ENCODE peak calls at places on chromosomes 11 and 22, in six cellular contexts. G is upper lobe of right lung; W is CD4-positive, alpha-beta T cell; F is mucosa of descending colon; S is fibroblast of the aortic adventitia; J is cardiac muscle cell. E is an unnamed sample.

GRCh38 chr22:43085658-43086606 is 3.3 kb downstream of the TTLL1 start:
- DNase-seq in S (no peak), G (no peak), W (no peak), F (peak; percentile 50), J (peak; percentile 45), E (no peak)

GRCh38 chr22:24834845-24835570 is 29.0 kb downstream of the SGSM1 start:
- DNase-seq in S (no peak), J (no peak), W (no peak), G (no peak), F (peak; percentile 60), E (no peak)

GRCh38 chr22:24039046-24039445 is 27.9 kb downstream of the CABIN1 start:
- DNase-seq in S (no peak), W (no peak), J (no peak), F (no peak), G (no peak), E (no peak)

GRCh38 chr11:42772886-42773285 is 538.9 kb upstream of the API5 start:
- DNase-seq in G (no peak), F (no peak), S (no peak), J (no peak), W (no peak), E (no peak)

GRCh38 chr11:118342503-118343161 is at the start of gene CD3D:
- DNase-seq in J (no peak), G (no peak), F (no peak), S (no peak), W (peak; percentile 52), E (no peak)

GRCh38 chr11:10916674-10917073 is 58.8 kb upstream of the ZBED5 start:
- DNase-seq in W (no peak), G (no peak), S (peak; percentile 39), F (no peak), J (no peak), E (no peak)

GRCh38 chr22:22820076-22820475 is 67.5 kb upstream of the IGLL5 start:
- DNase-seq in W (no peak), J (no peak), S (no peak), F (no peak), G (no peak), E (no peak)

GRCh38 chr22:44202261-44202789 is 21.6 kb downstream of the PARVG start:
- DNase-seq in W (no peak), G (no peak), J (peak; percentile 21), F (no peak), S (peak; percentile 83), E (no peak)

GRCh38 chr22:18060646-18061620 is 16.9 kb upstream of the PEX26 start:
- DNase-seq in F (no peak), G (peak; percentile 45), W (no peak), J (no peak), S (no peak), E (peak; percentile 16)

GRCh38 chr22:29469755-29470154 is 10.3 kb upstream of the NEFH start:
- DNase-seq in J (peak; percentile 53), G (no peak), S (no peak), F (no peak), W (no peak), E (no peak)

GRCh38 chr22:18023509-18024275 is 669 bp downstream of the MICAL3 start:
- DNase-seq in J (peak; percentile 86), F (peak; percentile 89), W (no peak), G (peak; percentile 64), S (peak; percentile 86), E (peak; percentile 75)

GRCh38 chr11:10602945-10603344 is 34.5 kb upstream of the LYVE1 start:
- DNase-seq in G (no peak), J (no peak), W (no peak), F (no peak), S (no peak), E (no peak)

GRCh38 chr11:102807921-102808320 is 10.0 kb upstream of the MMP1 start:
- DNase-seq in J (no peak), F (no peak), S (no peak), W (no peak), G (peak; percentile 65), E (peak; percentile 41)

GRCh38 chr22:26068571-26068970 is 100.7 kb upstream of the SEZ6L start:
- DNase-seq in G (no peak), S (no peak), F (no peak), J (no peak), W (no peak), E (no peak)

GRCh38 chr22:32706149-32706548 is 95.4 kb upstream of the TIMP3 start:
- DNase-seq in G (no peak), W (no peak), S (peak; percentile 22), F (no peak), J (no peak), E (no peak)

GRCh38 chr11:66728760-66729385 is at the start of gene SPTBN2:
- DNase-seq in J (peak; percentile 30), G (no peak), S (no peak), F (no peak), W (no peak), E (peak; percentile 50)

GRCh38 chr11:10809373-10810199 is 860 bp upstream of the EIF4G2 start:
- DNase-seq in W (peak; percentile 31), S (peak; percentile 69), J (no peak), G (no peak), F (peak; percentile 63), E (peak; percentile 54)

GRCh38 chr11:117189941-117190544 is 9.1 kb upstream of the TAGLN start:
- DNase-seq in G (peak; percentile 58), S (no peak), F (no peak), W (no peak), J (no peak), E (no peak)

DNA sequence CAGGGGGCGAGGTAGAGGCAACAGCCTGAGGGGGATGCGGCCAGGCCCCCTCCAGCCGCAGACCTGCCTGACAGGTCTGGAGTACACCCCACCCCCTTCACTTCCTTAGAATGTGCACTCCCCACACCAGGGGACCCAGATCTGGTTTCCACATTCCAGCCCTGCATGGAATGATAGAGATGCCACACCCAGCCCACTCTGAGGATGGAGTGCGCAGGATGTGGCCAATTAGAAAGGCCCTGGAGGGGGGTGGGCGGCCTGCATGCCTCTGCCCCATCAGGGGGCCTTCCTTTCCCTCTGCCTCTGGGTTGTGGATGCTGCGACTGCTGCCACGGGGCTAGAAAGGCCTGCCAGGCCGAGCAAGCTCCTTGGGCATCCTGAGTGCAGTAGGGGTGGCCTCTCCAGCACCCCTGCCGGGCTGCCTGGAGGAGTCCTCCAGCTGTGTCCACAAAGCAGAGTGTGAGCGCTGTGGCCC is 28.2 kb upstream of the MGAT3 start:
- DNase-seq in G (no peak), W (no peak), F (no peak), J (no peak), S (no peak), E (peak; percentile 55)
- TF ChIP-seq CTCF in G (no peak), W (no peak), F (no peak), J (no peak), S (no peak), E (no peak)

GRCh38 chr11:129828301-129828836 is 12.7 kb downstream of the TMEM45B start:
- DNase-seq in G (no peak), W (no peak), J (no peak), S (peak; percentile 24), F (no peak), E (no peak)
- TF ChIP-seq CTCF in G (no peak), W (no peak), J (no peak), S (no peak), F (no peak), E (no peak)

DNA sequence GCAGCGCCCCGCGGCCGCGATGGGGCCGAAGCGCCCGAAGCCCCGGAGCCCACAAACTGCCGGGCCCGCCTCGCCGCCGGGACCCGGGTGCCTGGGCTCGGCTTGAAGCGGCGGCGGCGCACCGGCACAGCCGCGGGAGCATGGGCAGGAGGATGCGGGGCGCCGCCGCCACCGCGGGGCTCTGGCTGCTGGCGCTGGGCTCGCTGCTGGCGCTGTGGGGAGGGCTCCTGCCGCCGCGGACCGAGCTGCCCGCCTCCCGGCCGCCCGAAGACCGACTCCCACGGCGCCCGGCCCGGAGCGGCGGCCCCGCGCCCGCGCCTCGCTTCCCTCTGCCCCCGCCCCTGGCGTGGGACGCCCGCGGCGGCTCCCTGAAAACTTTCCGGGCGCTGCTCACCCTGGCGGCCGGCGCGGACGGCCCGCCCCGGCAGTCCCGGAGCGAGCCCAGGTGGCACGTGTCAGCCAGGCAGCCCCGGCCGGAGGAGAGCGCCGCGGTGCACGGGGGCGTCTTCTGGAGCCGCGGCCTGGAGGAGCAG is 303 bp downstream of the FJX1 start:
- DNase-seq in F (no peak), S (no peak), J (peak; percentile 60), W (no peak), G (peak; percentile 71), E (no peak)
- TF ChIP-seq CTCF in F (no peak), S (peak; percentile 15), J (no peak), W (no peak), G (no peak), E (no peak)

DNA sequence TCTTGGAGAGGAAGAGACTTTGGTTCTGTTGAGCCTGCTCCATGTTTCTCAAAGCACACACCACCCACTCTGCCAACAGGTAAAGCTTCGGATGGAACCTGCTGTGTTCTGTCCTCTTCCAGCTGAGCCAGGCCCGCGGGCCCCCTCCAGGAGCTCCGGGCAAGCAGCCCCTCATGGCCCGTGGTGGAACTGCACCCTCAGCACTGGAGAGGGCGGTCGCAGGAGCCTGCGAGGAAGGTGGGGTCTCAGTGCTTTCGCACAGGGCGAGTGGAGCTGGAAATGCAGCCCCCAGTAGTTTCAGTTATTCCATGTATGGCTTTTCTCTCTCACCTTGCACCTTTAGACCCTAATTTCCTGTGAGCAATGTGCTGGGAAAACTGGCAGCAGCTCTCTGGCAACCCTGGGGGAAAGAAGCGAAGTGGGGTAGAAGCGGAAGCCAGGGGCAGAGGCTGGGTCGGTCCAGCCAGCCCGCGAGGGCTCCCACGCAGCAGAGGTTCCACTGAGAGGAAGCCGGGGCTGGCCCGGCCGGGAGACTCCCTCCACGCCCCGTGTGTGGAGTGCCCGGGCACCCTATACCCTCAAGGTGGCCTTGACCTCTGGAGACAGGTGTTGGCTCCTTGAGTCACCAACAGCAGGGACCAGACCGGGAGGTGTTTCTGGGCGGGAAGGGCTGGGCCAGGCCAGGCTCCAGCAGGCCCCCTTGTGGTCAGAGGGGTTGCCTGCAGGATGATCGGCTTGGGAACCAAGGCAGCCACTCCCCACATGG is 119.9 kb upstream of the TMEM45B start:
- DNase-seq in W (peak; percentile 39), S (peak; percentile 16), G (peak; percentile 83), J (peak; percentile 85), F (peak; percentile 84), E (peak; percentile 87)
- TF ChIP-seq CTCF in W (peak; percentile 59), S (peak; percentile 78), G (peak; percentile 71), J (peak; percentile 71), F (peak; percentile 85), E (peak; percentile 63)

DNA sequence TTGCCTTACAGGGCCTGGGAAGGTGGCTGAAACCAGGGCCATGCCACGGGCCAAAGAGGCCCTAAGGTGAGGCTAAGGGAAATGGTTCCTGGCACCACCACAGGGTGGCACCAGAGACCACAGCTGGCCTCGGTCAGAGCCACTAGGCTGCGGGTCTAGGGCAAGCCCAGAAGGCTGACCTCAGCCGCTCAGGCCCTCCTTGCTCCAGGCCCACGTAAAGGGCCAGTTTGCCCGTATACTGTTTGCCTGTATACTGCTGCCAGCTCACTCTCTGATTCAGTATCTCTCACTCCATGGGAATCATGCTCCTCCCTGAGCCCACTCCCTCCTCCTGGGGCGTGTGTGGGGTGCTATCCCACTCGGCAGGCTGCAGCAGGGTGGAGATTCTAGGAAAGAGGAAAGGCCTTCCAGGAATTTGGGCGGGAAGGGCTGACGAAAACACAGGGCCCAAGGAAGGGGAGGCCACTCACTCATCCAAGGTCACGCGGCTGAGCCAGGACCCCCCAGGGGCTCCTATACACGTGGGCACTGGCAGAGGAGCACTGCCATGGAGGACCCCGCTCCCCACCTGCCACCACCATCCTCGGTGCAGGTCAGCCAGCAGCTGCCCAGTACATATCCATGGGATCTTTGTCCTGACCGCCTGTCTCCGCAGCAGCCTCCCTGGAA is 62.4 kb downstream of the NECTIN1 start:
- DNase-seq in G (peak; percentile 89), J (peak; percentile 87), W (peak; percentile 40), S (peak; percentile 73), F (peak; percentile 83), E (peak; percentile 87)
- TF ChIP-seq CTCF in G (peak; percentile 98), J (peak; percentile 91), W (peak; percentile 69), S (peak; percentile 96), F (peak; percentile 74), E (peak; percentile 96)

E was measured in nephron progenitor cell.